ENCODE peak calls at places on chromosomes 5 and 9, in four cellular contexts. One of them, this sample, is unnamed. For H3K4me1, the result is how much of the 10 kb centered on the place peaks cover.

GRCh38 chr5:86971034-86971511 is 296.6 kb upstream of the RASA1 start:
- DNase-seq in neural progenitor cell: no peak
- DNase-seq in adrenal gland: no peak
- DNase-seq in right lobe of liver: no peak
- DNase-seq in this sample: no peak

GRCh38 chr9:137032893-137033292 is 1.0 kb upstream of the FUT7 start:
- DNase-seq in neural progenitor cell: no peak
- DNase-seq in adrenal gland: peak
- DNase-seq in right lobe of liver: peak
- DNase-seq in this sample: no peak

GRCh38 chr5:119267958-119268386 is 87.8 kb upstream of the TNFAIP8 start:
- DNase-seq in neural progenitor cell: peak
- DNase-seq in adrenal gland: peak
- DNase-seq in right lobe of liver: peak
- DNase-seq in this sample: peak

GRCh38 chr9:78371981-78372380 is 75.1 kb downstream of the PSAT1 start:
- DNase-seq in neural progenitor cell: no peak
- DNase-seq in adrenal gland: no peak
- DNase-seq in right lobe of liver: no peak
- DNase-seq in this sample: no peak

GRCh38 chr5:59609501-59610265 is 283.8 kb downstream of the PDE4D start:
- DNase-seq in neural progenitor cell: no peak
- DNase-seq in adrenal gland: no peak
- DNase-seq in right lobe of liver: no peak
- DNase-seq in this sample: no peak

GRCh38 chr9:87516222-87516930 is 18.7 kb downstream of the DAPK1 start:
- DNase-seq in neural progenitor cell: no peak
- DNase-seq in adrenal gland: peak
- DNase-seq in right lobe of liver: peak
- DNase-seq in this sample: no peak

GRCh38 chr9:78807286-78807685 is 510.4 kb downstream of the PSAT1 start:
- DNase-seq in neural progenitor cell: no peak
- DNase-seq in adrenal gland: no peak
- DNase-seq in right lobe of liver: no peak
- DNase-seq in this sample: no peak

GRCh38 chr9:125374443-125375309 is 113.0 kb downstream of the GAPVD1 start:
- DNase-seq in neural progenitor cell: peak
- DNase-seq in adrenal gland: peak
- DNase-seq in right lobe of liver: peak
- DNase-seq in this sample: peak

GRCh38 chr9:19946446-19947109 is 157.7 kb upstream of the SLC24A2 start:
- DNase-seq in neural progenitor cell: peak
- DNase-seq in adrenal gland: no peak
- DNase-seq in right lobe of liver: no peak
- DNase-seq in this sample: no peak

GRCh38 chr5:56850423-56850822 is 35.1 kb downstream of the MAP3K1 start:
- DNase-seq in neural progenitor cell: no peak
- DNase-seq in adrenal gland: no peak
- DNase-seq in right lobe of liver: no peak
- DNase-seq in this sample: no peak
- H3K4me1 ChIP-seq in neural progenitor cell: under half
- H3K4me1 ChIP-seq in adrenal gland: half or more
- H3K4me1 ChIP-seq in right lobe of liver: under half
- H3K4me1 ChIP-seq in this sample: under half

DNA sequence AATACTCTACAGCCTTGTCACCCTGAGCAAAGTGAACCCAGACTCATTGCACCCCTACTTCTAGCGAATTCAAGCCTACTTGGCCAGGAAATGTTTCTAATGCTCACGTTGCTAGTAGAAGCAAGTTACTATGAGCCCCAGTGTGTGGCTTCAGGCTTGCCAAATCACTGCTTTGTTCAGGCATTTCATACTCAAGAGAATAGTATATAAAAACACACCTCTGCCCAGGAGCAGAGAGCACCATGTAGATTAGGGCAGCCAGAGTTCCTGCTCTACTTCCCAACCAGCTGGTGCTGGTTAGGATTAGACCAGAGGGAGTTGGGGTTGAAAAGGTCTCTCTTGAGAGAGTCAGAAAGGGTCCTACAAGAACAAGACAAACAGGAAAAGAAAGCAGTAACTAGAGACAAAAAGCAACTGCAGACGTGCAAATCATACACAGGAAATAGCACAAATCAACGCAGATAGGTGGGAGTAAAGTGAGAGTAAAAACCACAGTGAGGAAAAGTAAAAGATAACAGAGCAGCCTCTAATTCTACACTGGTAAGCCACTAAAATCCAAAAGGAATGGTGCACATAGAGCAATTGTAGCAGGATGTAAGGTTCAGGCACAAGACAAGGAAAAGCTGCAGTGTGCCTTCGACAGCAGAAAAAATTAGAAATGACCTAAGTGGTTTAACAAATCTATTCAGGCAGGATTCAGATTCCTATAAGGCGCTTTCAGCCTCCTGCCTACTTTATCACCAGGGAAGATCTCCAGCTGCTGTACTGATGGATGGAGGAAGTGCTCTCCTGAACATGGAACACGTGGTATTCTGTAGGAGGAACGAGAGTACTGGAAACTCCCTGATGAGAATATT is 49.6 kb upstream of the KIF2A start:
- DNase-seq in neural progenitor cell: peak
- DNase-seq in adrenal gland: no peak
- DNase-seq in right lobe of liver: no peak
- DNase-seq in this sample: no peak
- H3K4me1 ChIP-seq in neural progenitor cell: under half
- H3K4me1 ChIP-seq in adrenal gland: under half
- H3K4me1 ChIP-seq in right lobe of liver: under half
- H3K4me1 ChIP-seq in this sample: under half

GRCh38 chr9:81665514-81665838 is 23.9 kb downstream of the TLE1 start:
- DNase-seq in neural progenitor cell: peak
- DNase-seq in adrenal gland: no peak
- DNase-seq in right lobe of liver: no peak
- DNase-seq in this sample: no peak
- H3K4me1 ChIP-seq in neural progenitor cell: half or more
- H3K4me1 ChIP-seq in adrenal gland: half or more
- H3K4me1 ChIP-seq in right lobe of liver: under half
- H3K4me1 ChIP-seq in this sample: under half

GRCh38 chr5:180816608-180817534 is 14.3 kb upstream of the MGAT1 start:
- DNase-seq in neural progenitor cell: no peak
- DNase-seq in adrenal gland: no peak
- DNase-seq in right lobe of liver: peak
- DNase-seq in this sample: no peak

GRCh38 chr5:180817847-180818246 is 15.2 kb upstream of the MGAT1 start:
- DNase-seq in neural progenitor cell: no peak
- DNase-seq in adrenal gland: no peak
- DNase-seq in right lobe of liver: no peak
- DNase-seq in this sample: no peak

GRCh38 chr5:180820788-180821321 is 18.2 kb upstream of the MGAT1 start:
- DNase-seq in neural progenitor cell: no peak
- DNase-seq in adrenal gland: no peak
- DNase-seq in right lobe of liver: no peak
- DNase-seq in this sample: no peak

GRCh38 chr5:180818942-180819341 is 16.3 kb upstream of the MGAT1 start:
- DNase-seq in neural progenitor cell: no peak
- DNase-seq in adrenal gland: no peak
- DNase-seq in right lobe of liver: no peak
- DNase-seq in this sample: no peak

DNA sequence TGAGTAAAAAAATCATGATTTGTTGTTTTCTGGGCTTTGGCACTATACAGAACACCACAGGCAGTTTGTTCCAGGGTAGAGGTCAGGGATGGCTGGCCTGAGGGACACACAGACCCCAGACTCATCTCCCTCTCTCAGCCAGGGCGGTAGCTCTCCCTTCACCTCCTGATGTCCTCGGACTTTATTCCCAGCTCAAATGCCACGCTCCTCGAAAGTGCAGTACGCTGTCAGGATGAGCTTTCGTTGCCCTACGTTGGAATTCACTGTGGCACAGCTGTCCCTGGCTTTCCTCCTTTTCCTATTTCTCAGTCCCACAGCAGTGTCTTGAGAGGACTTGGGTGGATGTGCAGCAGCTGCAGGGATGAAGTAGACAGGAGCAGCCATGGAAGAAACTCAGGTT is 15.7 kb upstream of the MGAT1 start:
- DNase-seq in neural progenitor cell: no peak
- DNase-seq in adrenal gland: no peak
- DNase-seq in right lobe of liver: no peak
- DNase-seq in this sample: no peak
- H3K4me1 ChIP-seq in neural progenitor cell: under half
- H3K4me1 ChIP-seq in adrenal gland: half or more
- H3K4me1 ChIP-seq in right lobe of liver: under half
- H3K4me1 ChIP-seq in this sample: under half

GRCh38 chr9:123336959-123337358 is 19.0 kb upstream of the CRB2 start:
- DNase-seq in neural progenitor cell: no peak
- DNase-seq in adrenal gland: no peak
- DNase-seq in right lobe of liver: no peak
- DNase-seq in this sample: no peak
- H3K4me1 ChIP-seq in neural progenitor cell: under half
- H3K4me1 ChIP-seq in adrenal gland: under half
- H3K4me1 ChIP-seq in right lobe of liver: under half
- H3K4me1 ChIP-seq in this sample: under half

GRCh38 chr9:129139993-129140396 is 28.8 kb downstream of the PTPA start:
- DNase-seq in neural progenitor cell: peak
- DNase-seq in adrenal gland: peak
- DNase-seq in right lobe of liver: peak
- DNase-seq in this sample: peak

GRCh38 chr9:129140397-129141065 is 29.3 kb downstream of the PTPA start:
- DNase-seq in neural progenitor cell: peak
- DNase-seq in adrenal gland: peak
- DNase-seq in right lobe of liver: no peak
- DNase-seq in this sample: peak

GRCh38 chr9:129138144-129138462 is 26.9 kb downstream of the PTPA start:
- DNase-seq in neural progenitor cell: no peak
- DNase-seq in adrenal gland: no peak
- DNase-seq in right lobe of liver: no peak
- DNase-seq in this sample: no peak

GRCh38 chr9:129138476-129139232 is 27.4 kb downstream of the PTPA start:
- DNase-seq in neural progenitor cell: no peak
- DNase-seq in adrenal gland: peak
- DNase-seq in right lobe of liver: peak
- DNase-seq in this sample: peak

GRCh38 chr9:129139233-129139992 is 28.2 kb downstream of the PTPA start:
- DNase-seq in neural progenitor cell: peak
- DNase-seq in adrenal gland: peak
- DNase-seq in right lobe of liver: peak
- DNase-seq in this sample: peak
- H3K4me1 ChIP-seq in neural progenitor cell: under half
- H3K4me1 ChIP-seq in adrenal gland: half or more
- H3K4me1 ChIP-seq in right lobe of liver: under half
- H3K4me1 ChIP-seq in this sample: under half

DNA sequence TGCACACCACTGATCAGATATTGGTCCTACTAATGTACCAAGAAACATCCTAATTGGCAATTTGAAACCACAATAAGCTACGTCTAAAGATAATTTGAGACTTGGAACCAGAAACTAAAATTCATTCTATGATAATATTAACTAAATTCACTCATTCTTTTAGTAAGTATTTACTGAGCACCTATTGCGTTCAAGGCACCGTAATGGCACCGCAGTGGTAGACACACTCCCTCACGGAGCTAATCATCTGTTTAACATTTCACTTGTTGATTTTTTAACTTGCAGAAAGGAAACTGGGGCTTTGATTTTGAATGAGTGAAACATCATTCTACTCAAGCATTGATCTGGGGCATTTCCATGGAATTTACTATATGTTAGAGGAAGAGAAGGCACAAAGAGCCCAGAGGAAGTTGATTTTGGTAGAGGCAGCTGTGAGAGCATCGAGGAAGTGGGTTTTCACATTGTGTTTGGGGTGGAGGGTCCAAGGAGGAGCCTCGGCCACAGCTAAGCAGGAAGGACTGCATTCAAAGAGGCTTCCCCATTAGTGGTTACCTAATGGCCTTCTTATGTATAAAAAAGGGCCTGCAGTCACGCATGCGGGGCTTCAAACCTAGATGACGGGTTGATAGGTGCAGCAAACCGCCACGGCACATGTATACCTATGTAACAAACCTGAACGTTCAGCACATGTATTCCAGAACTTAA is 7.1 kb downstream of the RAPGEF1 start:
- DNase-seq in neural progenitor cell: no peak
- DNase-seq in adrenal gland: no peak
- DNase-seq in right lobe of liver: no peak
- DNase-seq in this sample: no peak
- H3K4me1 ChIP-seq in neural progenitor cell: under half
- H3K4me1 ChIP-seq in adrenal gland: half or more
- H3K4me1 ChIP-seq in right lobe of liver: under half
- H3K4me1 ChIP-seq in this sample: under half

GRCh38 chr5:96741075-96741474 is 66.7 kb downstream of the ERAP1 start:
- DNase-seq in neural progenitor cell: no peak
- DNase-seq in adrenal gland: no peak
- DNase-seq in right lobe of liver: no peak
- DNase-seq in this sample: no peak
- H3K4me1 ChIP-seq in neural progenitor cell: under half
- H3K4me1 ChIP-seq in adrenal gland: under half
- H3K4me1 ChIP-seq in right lobe of liver: under half
- H3K4me1 ChIP-seq in this sample: under half

This sample was measured in breast epithelium.